ENCODE peak calls at places on chromosomes 4 and X, in seven cellular contexts. Q, J, C, D, P, F and K are unnamed samples.

GRCh38 chr4:181792641-181793612 is 450.3 kb upstream of the TENM3 start:
- DNase-seq in J (no peak), D (no peak), F (no peak), Q (no peak), P (no peak), C (no peak), K (no peak)

GRCh38 chrX:38754102-38754790 is 47.0 kb upstream of the MID1IP1 start:
- DNase-seq in F (no peak), D (peak), C (peak), P (peak), Q (peak), J (peak), K (no peak)

GRCh38 chr4:73871911-73872310 is 2.7 kb downstream of the CXCL1 start:
- DNase-seq in J (no peak), Q (no peak), P (no peak), D (no peak), C (no peak), F (no peak), K (no peak)

GRCh38 chr4:145818001-145818400 is 120.6 kb downstream of the ZNF827 start:
- DNase-seq in F (no peak), C (no peak), D (no peak), Q (no peak), P (no peak), J (no peak), K (no peak)

GRCh38 chr4:10965196-10965595 is 280.6 kb upstream of the CLNK start:
- DNase-seq in D (no peak), C (no peak), F (no peak), J (no peak), Q (no peak), P (no peak), K (no peak)

GRCh38 chr4:150782921-150783320 is 201.0 kb downstream of the MAB21L2 start:
- DNase-seq in J (no peak), C (no peak), D (no peak), F (no peak), Q (no peak), P (no peak), K (peak)

GRCh38 chrX:45669715-45670360 is 469.2 kb upstream of the DIPK2B start:
- DNase-seq in C (no peak), Q (no peak), J (no peak), F (no peak), D (no peak), P (no peak), K (no peak)

GRCh38 chr4:25535278-25535677 is 120.4 kb upstream of the SLC34A2 start:
- DNase-seq in F (no peak), D (peak), P (no peak), Q (no peak), C (no peak), J (no peak), K (no peak)

GRCh38 chrX:10859353-10859752 is 239.0 kb upstream of the MID1 start:
- DNase-seq in D (no peak), C (no peak), J (no peak), F (no peak), P (no peak), Q (no peak), K (no peak)

GRCh38 chr4:15875663-15876460 is 62.7 kb downstream of the FGFBP1 start:
- DNase-seq in D (no peak), F (no peak), P (no peak), C (no peak), Q (no peak), J (no peak), K (no peak)

GRCh38 chr4:48033825-48034413 is 17.3 kb downstream of the NIPAL1 start:
- DNase-seq in Q (peak), P (no peak), D (peak), J (peak), F (no peak), C (peak), K (no peak)

GRCh38 chrX:48505481-48505880 is 3.3 kb upstream of the PORCN start:
- DNase-seq in F (no peak), Q (no peak), D (peak), C (no peak), P (no peak), J (no peak), K (no peak)

GRCh38 chr4:140250989-140251552 is 97.1 kb upstream of the MAML3 start:
- DNase-seq in P (no peak), J (no peak), F (no peak), D (no peak), C (no peak), Q (no peak), K (peak)

GRCh38 chr4:101790521-101791188 is at the start of gene BANK1:
- DNase-seq in F (peak), C (peak), D (peak), J (no peak), Q (peak), P (peak), K (no peak)

GRCh38 chr4:25874641-25875040 is 11.9 kb upstream of the SEL1L3 start:
- DNase-seq in P (no peak), J (no peak), F (no peak), C (no peak), Q (no peak), D (no peak), K (no peak)

GRCh38 chr4:177271091-177271490 is 38.6 kb upstream of the NEIL3 start:
- DNase-seq in P (no peak), F (no peak), D (no peak), C (no peak), Q (no peak), J (no peak), K (no peak)

GRCh38 chrX:11451133-11451532 is 157.9 kb downstream of the AMELX start:
- DNase-seq in J (no peak), F (no peak), D (no peak), Q (no peak), P (no peak), C (no peak), K (no peak)

GRCh38 chr4:150402968-150403367 is 179.0 kb upstream of the MAB21L2 start:
- DNase-seq in D (no peak), Q (no peak), P (no peak), C (peak), F (no peak), J (no peak), K (peak)

GRCh38 chr4:100823066-100823992 is 305.5 kb upstream of the EMCN start:
- DNase-seq in C (no peak), P (peak), Q (peak), F (no peak), D (peak), J (no peak), K (no peak)

GRCh38 chrX:97597954-97598353 is 714.2 kb downstream of the RPA4 start:
- DNase-seq in D (no peak), Q (no peak), F (peak), J (no peak), C (no peak), P (no peak), K (no peak)

DNA sequence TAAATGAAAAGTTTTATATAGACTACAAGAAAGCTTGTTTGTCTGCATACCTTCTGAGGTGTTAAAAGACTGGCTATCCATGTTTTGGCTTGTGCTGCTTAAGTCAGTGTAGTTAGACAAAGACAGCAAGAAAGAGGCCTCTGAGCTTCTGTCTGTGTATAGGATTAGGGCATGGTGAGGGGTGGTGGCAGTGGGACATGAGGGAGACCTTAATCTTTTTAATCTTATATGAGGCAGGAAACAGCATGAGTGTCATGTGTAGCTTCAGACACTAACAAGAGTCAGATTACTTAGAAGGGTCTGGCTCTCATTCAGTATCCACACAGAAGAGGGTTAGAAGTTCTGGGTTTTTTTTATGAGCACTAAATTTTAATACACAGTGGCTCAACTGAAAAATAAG is 213.3 kb downstream of the GABRG1 start:
- DNase-seq in D (no peak), P (no peak), Q (no peak), J (no peak), C (no peak), F (no peak), K (no peak)
- TF ChIP-seq JUND in D (no peak), P (no peak), Q (no peak), J (no peak), C (no peak), F (no peak), K (no peak)

GRCh38 chr4:113438596-113438995 is 322.9 kb downstream of the CAMK2D start:
- DNase-seq in J (no peak), Q (no peak), C (no peak), P (no peak), D (no peak), F (no peak), K (no peak)

GRCh38 chr4:113437124-113437523 is 324.4 kb downstream of the CAMK2D start:
- DNase-seq in Q (no peak), C (no peak), D (no peak), J (no peak), F (no peak), P (no peak), K (no peak)

GRCh38 chr4:113434247-113434587 is 327.3 kb downstream of the CAMK2D start:
- DNase-seq in D (peak), C (no peak), P (no peak), F (no peak), J (no peak), Q (no peak), K (no peak)

GRCh38 chr4:113435893-113436292 is 325.6 kb downstream of the CAMK2D start:
- DNase-seq in P (no peak), C (no peak), F (no peak), D (no peak), J (no peak), Q (peak), K (no peak)

GRCh38 chr4:113436360-113436759 is 325.2 kb downstream of the CAMK2D start:
- DNase-seq in F (no peak), Q (no peak), P (no peak), J (no peak), D (no peak), C (no peak), K (no peak)
- TF ChIP-seq JUND in F (no peak), Q (no peak), P (no peak), J (no peak), D (no peak), C (no peak), K (no peak)

GRCh38 chr4:40212674-40213504 is 16.1 kb downstream of the RHOH start:
- DNase-seq in D (no peak), F (no peak), J (no peak), C (no peak), Q (no peak), P (no peak), K (no peak)
- TF ChIP-seq JUND in D (no peak), F (no peak), J (peak), C (peak), Q (no peak), P (no peak), K (no peak)

GRCh38 chr4:89755210-89755609 is 81.8 kb downstream of the SNCA start:
- DNase-seq in P (no peak), D (no peak), Q (no peak), J (no peak), F (no peak), C (no peak), K (no peak)

GRCh38 chr4:89751416-89751815 is 85.5 kb downstream of the SNCA start:
- DNase-seq in Q (no peak), F (no peak), D (no peak), P (no peak), C (no peak), J (no peak), K (no peak)

GRCh38 chr4:89752932-89753598 is 83.9 kb downstream of the SNCA start:
- DNase-seq in Q (no peak), J (no peak), D (no peak), P (no peak), F (no peak), C (peak), K (no peak)

GRCh38 chr4:89754531-89754930 is 82.4 kb downstream of the SNCA start:
- DNase-seq in P (no peak), D (no peak), J (no peak), F (no peak), Q (no peak), C (no peak), K (no peak)

GRCh38 chr4:89753601-89754066 is 83.3 kb downstream of the SNCA start:
- DNase-seq in J (no peak), Q (peak), C (peak), P (no peak), D (peak), F (no peak), K (peak)
- TF ChIP-seq JUND in J (no peak), Q (peak), C (peak), P (no peak), D (no peak), F (peak), K (no peak)

DNA sequence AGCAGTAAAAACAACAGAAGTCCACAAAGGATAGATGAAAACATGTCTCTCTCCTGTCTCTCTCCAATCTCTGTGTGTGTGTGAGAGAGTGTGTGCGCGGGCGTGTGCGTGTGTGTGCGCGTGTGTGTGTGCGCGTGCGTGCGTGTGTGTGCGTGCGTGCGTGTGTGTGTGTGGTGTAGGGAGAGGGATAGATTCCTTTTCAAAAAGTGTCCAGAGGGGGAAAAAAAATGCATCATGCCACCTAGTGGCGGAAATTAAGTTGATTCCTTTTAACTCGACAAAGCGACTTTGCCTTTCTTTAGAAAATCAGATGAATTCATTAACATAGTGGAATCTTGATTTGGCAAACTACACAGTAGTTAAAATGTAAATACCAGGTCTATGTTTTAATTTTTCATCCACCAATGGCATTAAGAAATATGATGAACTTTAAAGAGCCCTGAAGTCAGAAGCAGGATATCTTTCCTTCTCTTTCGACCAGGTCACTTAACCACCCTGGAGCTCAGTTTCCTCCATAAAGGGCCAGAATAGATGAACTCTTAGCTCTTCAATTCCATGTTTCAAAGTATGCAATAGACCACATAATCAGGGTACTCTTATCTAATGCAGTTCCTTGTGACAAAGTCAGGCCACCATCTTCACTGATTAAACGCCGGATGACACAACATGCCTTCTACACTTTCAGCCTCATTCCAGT is 162.9 kb downstream of the FBXO8 start:
- DNase-seq in D (peak), C (peak), J (peak), F (no peak), P (no peak), Q (peak), K (peak)
- TF ChIP-seq JUND in D (no peak), C (no peak), J (no peak), F (no peak), P (no peak), Q (no peak), K (no peak)

GRCh38 chrX:108199691-108200090 is 108.1 kb downstream of the ATG4A start:
- DNase-seq in D (peak), Q (peak), P (no peak), C (peak), F (no peak), J (peak), K (no peak)
- TF ChIP-seq JUND in D (no peak), Q (no peak), P (no peak), C (no peak), F (no peak), J (no peak), K (no peak)

GRCh38 chr4:94364527-94364926 is 21.9 kb upstream of the HPGDS start:
- DNase-seq in Q (no peak), D (no peak), P (no peak), C (no peak), F (no peak), J (no peak), K (no peak)
- TF ChIP-seq JUND in Q (no peak), D (no peak), P (no peak), C (no peak), F (no peak), J (no peak), K (no peak)

GRCh38 chrX:31236231-31236630 is 164.4 kb upstream of the FTHL17 start:
- DNase-seq in Q (no peak), P (no peak), F (no peak), D (no peak), C (no peak), J (no peak), K (no peak)
- TF ChIP-seq JUND in Q (no peak), P (no peak), F (no peak), D (no peak), C (no peak), J (no peak), K (no peak)

DNA sequence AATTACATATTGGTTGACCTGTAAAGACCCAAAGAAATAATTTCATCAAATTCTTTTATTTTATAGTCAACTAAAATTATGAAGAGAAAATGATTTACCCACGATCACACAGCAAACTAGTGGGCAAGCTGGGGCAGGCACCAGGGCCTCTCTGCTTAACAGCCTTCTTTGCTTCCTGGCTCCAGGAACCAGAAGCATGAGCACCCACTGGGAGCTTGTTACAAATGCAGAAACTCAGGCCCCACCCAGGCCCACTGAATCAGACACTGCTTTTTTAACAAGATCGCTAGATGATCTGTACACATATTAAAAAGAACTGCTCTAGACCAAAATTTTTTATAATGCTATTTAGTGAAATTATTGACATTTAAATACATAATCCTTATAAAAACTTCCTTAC is 95.0 kb downstream of the GEMIN8 start:
- DNase-seq in P (no peak), Q (no peak), D (no peak), F (no peak), J (no peak), C (no peak), K (no peak)
- TF ChIP-seq JUND in P (no peak), Q (no peak), D (no peak), F (no peak), J (no peak), C (no peak), K (no peak)